ENCODE peak calls at places on chromosomes 2 and 18, in ten cellular contexts. P is activated CD4-positive, alpha-beta T cell treated with anti-CD3 and anti-CD28 coated beads, Interleukin-2, amount 50 U/mL, for 1 hour; X is astrocyte of the cerebellum; N is astrocyte; W is neuronal stem cell; I is A172; O is WERI-Rb-1; T is stimulated activated CD4-positive, alpha-beta T cell treated with anti-CD3 and anti-CD28 coated beads, TNF-alpha, amount 100 ng/mL, for 48 hours; F is A549; C is omental fat pad. L is an unnamed sample.

GRCh38 chr2:24421668-24422067 is 61.3 kb upstream of the ITSN2 start:
- DNase-seq in X (peak; percentile 43), I (peak; percentile 60), C (peak; percentile 73), T (peak; percentile 38), P (peak; percentile 43), N (peak; percentile 22), F (peak; percentile 66), W (no peak), O (peak; percentile 90), L (peak; percentile 39)

GRCh38 chr2:183014005-183014404 is 24.3 kb downstream of the NCKAP1 start:
- DNase-seq in I (no peak), X (no peak), F (no peak), N (no peak), W (no peak), P (no peak), O (no peak), T (no peak), C (no peak), L (no peak)

GRCh38 chr2:145007673-145008263 is 487.8 kb upstream of the ZEB2 start:
- DNase-seq in I (no peak), F (peak; percentile 56), C (no peak), X (no peak), P (no peak), W (no peak), N (peak; percentile 75), T (no peak), O (no peak), L (no peak)

GRCh38 chr2:69012310-69013122 is 463 bp upstream of the ANTXR1 start:
- DNase-seq in C (peak; percentile 55), I (peak; percentile 65), W (peak; percentile 38), P (peak; percentile 50), F (peak; percentile 85), N (peak; percentile 40), X (no peak), T (no peak), O (peak; percentile 76), L (peak; percentile 38)

GRCh38 chr18:48546411-48546810 is 7.6 kb downstream of the CTIF start:
- DNase-seq in W (no peak), X (no peak), O (no peak), C (no peak), T (no peak), P (no peak), F (no peak), N (peak; percentile 54), I (peak; percentile 58), L (no peak)

GRCh38 chr2:48851161-48851560 is 95.6 kb upstream of the LHCGR start:
- DNase-seq in O (no peak), F (no peak), W (no peak), C (no peak), I (no peak), T (no peak), X (no peak), P (no peak), N (peak; percentile 55), L (no peak)

GRCh38 chr2:210004893-210005292 is 2.5 kb downstream of the RPE start:
- DNase-seq in C (no peak), F (no peak), X (no peak), I (no peak), O (no peak), W (no peak), P (no peak), T (no peak), N (no peak), L (no peak)

GRCh38 chr2:31411771-31412170 is 2.8 kb downstream of the XDH start:
- DNase-seq in C (no peak), X (no peak), P (no peak), F (peak; percentile 24), O (no peak), T (no peak), I (no peak), N (no peak), W (no peak), L (no peak)

GRCh38 chr2:119109823-119110222 is 48.7 kb downstream of the C1QL2 start:
- DNase-seq in C (no peak), T (no peak), P (no peak), W (no peak), N (no peak), F (no peak), X (no peak), I (peak; percentile 38), O (no peak), L (no peak)

GRCh38 chr2:125167820-125168219 is 1142.7 kb downstream of the CNTNAP5 start:
- DNase-seq in N (peak; percentile 71), P (no peak), X (peak; percentile 64), O (no peak), C (no peak), F (no peak), I (no peak), W (no peak), T (no peak), L (no peak)

GRCh38 chr18:35477974-35478373 is 19.8 kb downstream of the INO80C start:
- DNase-seq in O (no peak), X (no peak), F (no peak), P (no peak), T (no peak), I (no peak), N (no peak), C (no peak), W (no peak), L (no peak)

GRCh38 chr2:174914894-174915760 is 90.1 kb downstream of the CHN1 start:
- DNase-seq in F (no peak), P (no peak), T (no peak), C (peak; percentile 30), O (no peak), X (no peak), I (no peak), W (no peak), N (no peak), L (no peak)

GRCh38 chr18:31241900-31242409 is 76.0 kb upstream of the DSG1 start:
- DNase-seq in T (no peak), P (no peak), X (no peak), O (peak; percentile 11), N (peak; percentile 41), C (no peak), W (no peak), I (no peak), F (peak; percentile 88), L (no peak)

L was measured in naive thymus-derived CD4-positive, alpha-beta T cell.